ENCODE peak calls at places on chromosomes 6 and 20, in eight cellular contexts. One of them, this sample, is unnamed.

GRCh38 chr20:22402990-22403859 is 181.1 kb downstream of the FOXA2 start:
- DNase-seq in left ventricle myocardium inferior: no peak
- DNase-seq in osteocyte: no peak
- DNase-seq in naive thymus-derived CD8-positive, alpha-beta T cell: no peak
- DNase-seq in stimulated activated CD4-positive, alpha-beta T cell treated with anti-CD3 and anti-CD28 coated beads, Interleukin-15, amount 100 ng/mL, for 48 hours: no peak
- DNase-seq in activated effector memory CD4-positive, alpha-beta T cell treated with Interleukin-2 at 50 U/mL for 16 hours: no peak
- DNase-seq in SK-N-SH: no peak
- DNase-seq in NCI-H774: peak
- DNase-seq in this sample: no peak

GRCh38 chr6:63521475-63522210 is 50.6 kb upstream of the LOC128125822 start:
- DNase-seq in naive thymus-derived CD8-positive, alpha-beta T cell: no peak
- DNase-seq in osteocyte: no peak
- DNase-seq in SK-N-SH: no peak
- DNase-seq in left ventricle myocardium inferior: no peak
- DNase-seq in activated effector memory CD4-positive, alpha-beta T cell treated with Interleukin-2 at 50 U/mL for 16 hours: no peak
- DNase-seq in stimulated activated CD4-positive, alpha-beta T cell treated with anti-CD3 and anti-CD28 coated beads, Interleukin-15, amount 100 ng/mL, for 48 hours: no peak
- DNase-seq in NCI-H774: no peak
- DNase-seq in this sample: no peak

GRCh38 chr6:20180935-20181334 is 31.3 kb downstream of the MBOAT1 start:
- DNase-seq in activated effector memory CD4-positive, alpha-beta T cell treated with Interleukin-2 at 50 U/mL for 16 hours: no peak
- DNase-seq in osteocyte: no peak
- DNase-seq in naive thymus-derived CD8-positive, alpha-beta T cell: no peak
- DNase-seq in stimulated activated CD4-positive, alpha-beta T cell treated with anti-CD3 and anti-CD28 coated beads, Interleukin-15, amount 100 ng/mL, for 48 hours: no peak
- DNase-seq in left ventricle myocardium inferior: no peak
- DNase-seq in NCI-H774: no peak
- DNase-seq in SK-N-SH: no peak
- DNase-seq in this sample: no peak

GRCh38 chr6:119055069-119055468 is 23.4 kb downstream of the FAM184A start:
- DNase-seq in SK-N-SH: no peak
- DNase-seq in naive thymus-derived CD8-positive, alpha-beta T cell: no peak
- DNase-seq in activated effector memory CD4-positive, alpha-beta T cell treated with Interleukin-2 at 50 U/mL for 16 hours: no peak
- DNase-seq in NCI-H774: no peak
- DNase-seq in osteocyte: no peak
- DNase-seq in stimulated activated CD4-positive, alpha-beta T cell treated with anti-CD3 and anti-CD28 coated beads, Interleukin-15, amount 100 ng/mL, for 48 hours: no peak
- DNase-seq in left ventricle myocardium inferior: no peak
- DNase-seq in this sample: no peak

GRCh38 chr6:135922746-135923145 is 71.2 kb downstream of the PDE7B start:
- DNase-seq in stimulated activated CD4-positive, alpha-beta T cell treated with anti-CD3 and anti-CD28 coated beads, Interleukin-15, amount 100 ng/mL, for 48 hours: no peak
- DNase-seq in NCI-H774: no peak
- DNase-seq in activated effector memory CD4-positive, alpha-beta T cell treated with Interleukin-2 at 50 U/mL for 16 hours: no peak
- DNase-seq in SK-N-SH: peak
- DNase-seq in naive thymus-derived CD8-positive, alpha-beta T cell: no peak
- DNase-seq in osteocyte: no peak
- DNase-seq in left ventricle myocardium inferior: peak
- DNase-seq in this sample: no peak

GRCh38 chr6:38443750-38444149 is 196.0 kb downstream of the BTBD9 start:
- DNase-seq in activated effector memory CD4-positive, alpha-beta T cell treated with Interleukin-2 at 50 U/mL for 16 hours: no peak
- DNase-seq in naive thymus-derived CD8-positive, alpha-beta T cell: no peak
- DNase-seq in NCI-H774: no peak
- DNase-seq in osteocyte: no peak
- DNase-seq in left ventricle myocardium inferior: no peak
- DNase-seq in stimulated activated CD4-positive, alpha-beta T cell treated with anti-CD3 and anti-CD28 coated beads, Interleukin-15, amount 100 ng/mL, for 48 hours: no peak
- DNase-seq in SK-N-SH: peak
- DNase-seq in this sample: no peak

GRCh38 chr6:148559848-148560433 is 186.9 kb upstream of the UST start:
- DNase-seq in NCI-H774: peak
- DNase-seq in stimulated activated CD4-positive, alpha-beta T cell treated with anti-CD3 and anti-CD28 coated beads, Interleukin-15, amount 100 ng/mL, for 48 hours: peak
- DNase-seq in left ventricle myocardium inferior: peak
- DNase-seq in osteocyte: peak
- DNase-seq in SK-N-SH: peak
- DNase-seq in activated effector memory CD4-positive, alpha-beta T cell treated with Interleukin-2 at 50 U/mL for 16 hours: peak
- DNase-seq in naive thymus-derived CD8-positive, alpha-beta T cell: peak
- DNase-seq in this sample: peak

GRCh38 chr6:147666254-147666653 is 157.8 kb downstream of the SAMD5 start:
- DNase-seq in stimulated activated CD4-positive, alpha-beta T cell treated with anti-CD3 and anti-CD28 coated beads, Interleukin-15, amount 100 ng/mL, for 48 hours: no peak
- DNase-seq in osteocyte: no peak
- DNase-seq in naive thymus-derived CD8-positive, alpha-beta T cell: no peak
- DNase-seq in SK-N-SH: no peak
- DNase-seq in left ventricle myocardium inferior: no peak
- DNase-seq in NCI-H774: no peak
- DNase-seq in activated effector memory CD4-positive, alpha-beta T cell treated with Interleukin-2 at 50 U/mL for 16 hours: no peak
- DNase-seq in this sample: no peak

GRCh38 chr6:49326337-49326736 is 136.7 kb downstream of the MMUT start:
- DNase-seq in stimulated activated CD4-positive, alpha-beta T cell treated with anti-CD3 and anti-CD28 coated beads, Interleukin-15, amount 100 ng/mL, for 48 hours: no peak
- DNase-seq in left ventricle myocardium inferior: no peak
- DNase-seq in NCI-H774: no peak
- DNase-seq in activated effector memory CD4-positive, alpha-beta T cell treated with Interleukin-2 at 50 U/mL for 16 hours: no peak
- DNase-seq in osteocyte: no peak
- DNase-seq in naive thymus-derived CD8-positive, alpha-beta T cell: no peak
- DNase-seq in SK-N-SH: no peak
- DNase-seq in this sample: no peak

GRCh38 chr6:63675138-63675537 is 39.5 kb downstream of the PHF3 start:
- DNase-seq in left ventricle myocardium inferior: no peak
- DNase-seq in stimulated activated CD4-positive, alpha-beta T cell treated with anti-CD3 and anti-CD28 coated beads, Interleukin-15, amount 100 ng/mL, for 48 hours: no peak
- DNase-seq in SK-N-SH: no peak
- DNase-seq in activated effector memory CD4-positive, alpha-beta T cell treated with Interleukin-2 at 50 U/mL for 16 hours: no peak
- DNase-seq in naive thymus-derived CD8-positive, alpha-beta T cell: no peak
- DNase-seq in osteocyte: no peak
- DNase-seq in NCI-H774: no peak
- DNase-seq in this sample: no peak

GRCh38 chr6:142275146-142276006 is 26.4 kb upstream of the ADGRG6 start:
- DNase-seq in naive thymus-derived CD8-positive, alpha-beta T cell: no peak
- DNase-seq in SK-N-SH: no peak
- DNase-seq in NCI-H774: no peak
- DNase-seq in left ventricle myocardium inferior: no peak
- DNase-seq in osteocyte: no peak
- DNase-seq in stimulated activated CD4-positive, alpha-beta T cell treated with anti-CD3 and anti-CD28 coated beads, Interleukin-15, amount 100 ng/mL, for 48 hours: no peak
- DNase-seq in activated effector memory CD4-positive, alpha-beta T cell treated with Interleukin-2 at 50 U/mL for 16 hours: no peak
- DNase-seq in this sample: no peak

GRCh38 chr6:160139420-160139851 is 17.8 kb downstream of the SLC22A1 start:
- DNase-seq in left ventricle myocardium inferior: no peak
- DNase-seq in NCI-H774: no peak
- DNase-seq in activated effector memory CD4-positive, alpha-beta T cell treated with Interleukin-2 at 50 U/mL for 16 hours: no peak
- DNase-seq in stimulated activated CD4-positive, alpha-beta T cell treated with anti-CD3 and anti-CD28 coated beads, Interleukin-15, amount 100 ng/mL, for 48 hours: no peak
- DNase-seq in naive thymus-derived CD8-positive, alpha-beta T cell: no peak
- DNase-seq in SK-N-SH: no peak
- DNase-seq in osteocyte: peak
- DNase-seq in this sample: no peak

GRCh38 chr6:43428112-43428570 is 800 bp downstream of the ABCC10 start:
- DNase-seq in left ventricle myocardium inferior: no peak
- DNase-seq in stimulated activated CD4-positive, alpha-beta T cell treated with anti-CD3 and anti-CD28 coated beads, Interleukin-15, amount 100 ng/mL, for 48 hours: no peak
- DNase-seq in osteocyte: no peak
- DNase-seq in naive thymus-derived CD8-positive, alpha-beta T cell: no peak
- DNase-seq in NCI-H774: no peak
- DNase-seq in SK-N-SH: no peak
- DNase-seq in activated effector memory CD4-positive, alpha-beta T cell treated with Interleukin-2 at 50 U/mL for 16 hours: no peak
- DNase-seq in this sample: no peak